ENCODE peak calls at places on chromosome 7, in four cellular contexts. One of them, this sample, is unnamed. For H3K36me3, the result is how much of the 10 kb centered on the place peaks cover.

GRCh38 chr7:140214075-140214684 is 37.4 kb upstream of the KDM7A start:
- DNase-seq in sigmoid colon: no peak
- DNase-seq in brain microvascular endothelial cell: no peak
- DNase-seq in upper lobe of right lung: no peak
- DNase-seq in this sample: peak

GRCh38 chr7:5695037-5695708 is 86.3 kb downstream of the RNF216 start:
- DNase-seq in sigmoid colon: peak
- DNase-seq in brain microvascular endothelial cell: peak
- DNase-seq in upper lobe of right lung: no peak
- DNase-seq in this sample: no peak

GRCh38 chr7:152504367-152504766 is 68.6 kb upstream of the KMT2C start:
- DNase-seq in sigmoid colon: no peak
- DNase-seq in brain microvascular endothelial cell: no peak
- DNase-seq in upper lobe of right lung: no peak
- DNase-seq in this sample: no peak

GRCh38 chr7:31935671-31936070 is 134.5 kb downstream of the PDE1C start:
- DNase-seq in sigmoid colon: no peak
- DNase-seq in brain microvascular endothelial cell: no peak
- DNase-seq in upper lobe of right lung: no peak
- DNase-seq in this sample: no peak

GRCh38 chr7:104017001-104017400 is 27.5 kb upstream of the RELN start:
- DNase-seq in sigmoid colon: no peak
- DNase-seq in brain microvascular endothelial cell: no peak
- DNase-seq in upper lobe of right lung: no peak
- DNase-seq in this sample: no peak

GRCh38 chr7:103632005-103632639 is 186.1 kb upstream of the SLC26A5 start:
- DNase-seq in sigmoid colon: no peak
- DNase-seq in brain microvascular endothelial cell: no peak
- DNase-seq in upper lobe of right lung: no peak
- DNase-seq in this sample: no peak

GRCh38 chr7:132145466-132145865 is 430.8 kb downstream of the PLXNA4 start:
- DNase-seq in sigmoid colon: no peak
- DNase-seq in brain microvascular endothelial cell: peak
- DNase-seq in upper lobe of right lung: no peak
- DNase-seq in this sample: no peak

GRCh38 chr7:4271716-4272015 is 410.4 kb upstream of the FOXK1 start:
- DNase-seq in sigmoid colon: no peak
- DNase-seq in brain microvascular endothelial cell: no peak
- DNase-seq in upper lobe of right lung: no peak
- DNase-seq in this sample: no peak

GRCh38 chr7:21753071-21753470 is 192.6 kb downstream of the CDCA7L start:
- DNase-seq in sigmoid colon: no peak
- DNase-seq in brain microvascular endothelial cell: no peak
- DNase-seq in upper lobe of right lung: no peak
- DNase-seq in this sample: no peak

GRCh38 chr7:22372863-22373262 is 15.9 kb upstream of the RAPGEF5 start:
- DNase-seq in sigmoid colon: no peak
- DNase-seq in brain microvascular endothelial cell: no peak
- DNase-seq in upper lobe of right lung: no peak
- DNase-seq in this sample: no peak

GRCh38 chr7:102125127-102125561 is 161.5 kb upstream of the SH2B2 start:
- DNase-seq in sigmoid colon: peak
- DNase-seq in brain microvascular endothelial cell: peak
- DNase-seq in upper lobe of right lung: peak
- DNase-seq in this sample: peak

GRCh38 chr7:144830024-144830785 is 5.6 kb downstream of the TPK1 start:
- DNase-seq in sigmoid colon: no peak
- DNase-seq in brain microvascular endothelial cell: no peak
- DNase-seq in upper lobe of right lung: no peak
- DNase-seq in this sample: no peak

GRCh38 chr7:114925443-114925842 is 3.5 kb downstream of the MDFIC start:
- DNase-seq in sigmoid colon: no peak
- DNase-seq in brain microvascular endothelial cell: no peak
- DNase-seq in upper lobe of right lung: no peak
- DNase-seq in this sample: no peak

GRCh38 chr7:115099906-115100305 is 178.0 kb downstream of the MDFIC start:
- DNase-seq in sigmoid colon: no peak
- DNase-seq in brain microvascular endothelial cell: peak
- DNase-seq in upper lobe of right lung: no peak
- DNase-seq in this sample: no peak

GRCh38 chr7:14377646-14378266 is 388.3 kb upstream of the ETV1 start:
- DNase-seq in sigmoid colon: no peak
- DNase-seq in brain microvascular endothelial cell: peak
- DNase-seq in upper lobe of right lung: no peak
- DNase-seq in this sample: no peak

GRCh38 chr7:78716876-78717275 is 736.6 kb downstream of the MAGI2 start:
- DNase-seq in sigmoid colon: no peak
- DNase-seq in brain microvascular endothelial cell: no peak
- DNase-seq in upper lobe of right lung: no peak
- DNase-seq in this sample: no peak

GRCh38 chr7:155464183-155464582 is 6.3 kb downstream of the EN2 start:
- DNase-seq in sigmoid colon: no peak
- DNase-seq in brain microvascular endothelial cell: no peak
- DNase-seq in upper lobe of right lung: no peak
- DNase-seq in this sample: no peak

GRCh38 chr7:33674804-33675411 is 230.4 kb upstream of the BMPER start:
- DNase-seq in sigmoid colon: no peak
- DNase-seq in brain microvascular endothelial cell: no peak
- DNase-seq in upper lobe of right lung: no peak
- DNase-seq in this sample: no peak

GRCh38 chr7:68107968-68108367 is 1111.3 kb downstream of the TYW1 start:
- DNase-seq in sigmoid colon: no peak
- DNase-seq in brain microvascular endothelial cell: no peak
- DNase-seq in upper lobe of right lung: no peak
- DNase-seq in this sample: no peak

GRCh38 chr7:148020679-148021078 is 569.9 kb upstream of the C7orf33 start:
- DNase-seq in sigmoid colon: no peak
- DNase-seq in brain microvascular endothelial cell: no peak
- DNase-seq in upper lobe of right lung: no peak
- DNase-seq in this sample: no peak

GRCh38 chr7:155166673-155167370 is 96.7 kb downstream of the HTR5A start:
- DNase-seq in sigmoid colon: peak
- DNase-seq in brain microvascular endothelial cell: peak
- DNase-seq in upper lobe of right lung: no peak
- DNase-seq in this sample: no peak

GRCh38 chr7:120272261-120272895 is 597 bp upstream of the KCND2 start:
- DNase-seq in sigmoid colon: no peak
- DNase-seq in brain microvascular endothelial cell: peak
- DNase-seq in upper lobe of right lung: no peak
- DNase-seq in this sample: no peak

GRCh38 chr7:20991544-20991943 is 204.9 kb upstream of the SP8 start:
- DNase-seq in sigmoid colon: no peak
- DNase-seq in brain microvascular endothelial cell: no peak
- DNase-seq in upper lobe of right lung: no peak
- DNase-seq in this sample: no peak

GRCh38 chr7:29843106-29843505 is 36.8 kb downstream of the WIPF3 start:
- DNase-seq in sigmoid colon: no peak
- DNase-seq in brain microvascular endothelial cell: no peak
- DNase-seq in upper lobe of right lung: no peak
- DNase-seq in this sample: no peak

GRCh38 chr7:140316165-140316661 is 82.1 kb downstream of the SLC37A3 start:
- DNase-seq in sigmoid colon: peak
- DNase-seq in brain microvascular endothelial cell: peak
- DNase-seq in upper lobe of right lung: peak
- DNase-seq in this sample: peak

GRCh38 chr7:105022458-105022857 is 8.5 kb downstream of the KMT2E start:
- DNase-seq in sigmoid colon: no peak
- DNase-seq in brain microvascular endothelial cell: no peak
- DNase-seq in upper lobe of right lung: no peak
- DNase-seq in this sample: no peak

GRCh38 chr7:6160191-6160623 is 112.2 kb downstream of the CYTH3 start:
- DNase-seq in sigmoid colon: peak
- DNase-seq in brain microvascular endothelial cell: peak
- DNase-seq in upper lobe of right lung: peak
- DNase-seq in this sample: peak

GRCh38 chr7:11252705-11253272 is 279.1 kb downstream of the PHF14 start:
- DNase-seq in sigmoid colon: no peak
- DNase-seq in brain microvascular endothelial cell: no peak
- DNase-seq in upper lobe of right lung: no peak
- DNase-seq in this sample: no peak

GRCh38 chr7:1770331-1770730 is 100.3 kb downstream of the ELFN1 start:
- DNase-seq in sigmoid colon: no peak
- DNase-seq in brain microvascular endothelial cell: no peak
- DNase-seq in upper lobe of right lung: no peak
- DNase-seq in this sample: no peak

GRCh38 chr7:152313879-152314604 is 121.8 kb downstream of the KMT2C start:
- DNase-seq in sigmoid colon: no peak
- DNase-seq in brain microvascular endothelial cell: peak
- DNase-seq in upper lobe of right lung: no peak
- DNase-seq in this sample: no peak

DNA sequence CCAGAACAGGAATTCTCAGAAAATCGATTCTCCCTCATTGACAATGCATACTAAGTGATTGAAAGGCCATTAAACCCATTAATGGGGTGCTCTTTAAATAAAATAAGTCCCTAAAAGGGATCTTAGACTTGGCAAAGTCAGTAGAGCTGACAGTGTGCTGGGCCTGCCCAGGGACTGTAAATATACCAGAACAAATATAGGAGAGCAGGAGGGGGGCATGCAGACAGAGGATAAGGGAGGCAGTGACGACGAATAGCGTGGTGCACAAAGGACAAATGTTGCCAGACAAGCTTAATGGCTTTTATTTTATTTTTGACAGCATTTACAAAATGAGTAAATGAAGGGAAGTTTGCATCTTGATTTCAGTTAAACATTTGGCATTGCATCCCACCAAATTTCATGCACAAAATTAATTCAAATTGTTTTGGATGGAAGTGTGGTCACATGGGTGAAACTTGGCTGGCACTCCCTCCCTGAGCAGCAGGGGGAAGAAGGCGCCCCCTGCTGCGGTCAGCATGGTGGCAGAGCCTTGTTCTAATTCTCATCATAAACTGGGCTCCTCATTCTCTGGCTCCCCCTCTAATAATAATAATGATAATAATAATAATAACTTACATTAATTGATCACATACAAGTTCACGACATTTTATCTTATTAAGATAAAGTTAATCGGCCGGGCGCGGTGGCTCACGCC is 215.9 kb downstream of the SNX10 start:
- DNase-seq in sigmoid colon: no peak
- DNase-seq in brain microvascular endothelial cell: no peak
- DNase-seq in upper lobe of right lung: no peak
- DNase-seq in this sample: no peak
- H3K36me3 ChIP-seq in sigmoid colon: under half
- H3K36me3 ChIP-seq in brain microvascular endothelial cell: under half
- H3K36me3 ChIP-seq in upper lobe of right lung: under half
- H3K36me3 ChIP-seq in this sample: under half

DNA sequence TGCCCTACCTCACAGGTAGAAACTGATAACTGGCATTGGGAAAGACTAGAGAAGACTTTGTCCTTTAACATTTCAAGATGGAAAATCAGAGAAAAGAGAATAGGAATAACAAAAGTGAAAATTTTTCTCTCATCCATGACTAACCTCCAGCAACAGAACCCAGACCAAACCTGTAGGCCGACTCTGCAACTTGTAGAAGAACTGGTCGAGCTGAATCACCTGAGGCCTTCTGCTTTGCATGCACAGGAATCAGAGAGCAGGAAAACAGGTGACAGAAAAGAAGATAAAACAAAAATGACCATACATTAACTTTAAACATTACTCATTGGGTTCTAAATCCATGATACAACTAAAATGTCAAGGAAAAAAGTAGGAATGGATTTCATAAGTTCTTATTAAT is 137.1 kb downstream of the SLC25A13 start:
- DNase-seq in sigmoid colon: no peak
- DNase-seq in brain microvascular endothelial cell: no peak
- DNase-seq in upper lobe of right lung: no peak
- DNase-seq in this sample: no peak
- H3K36me3 ChIP-seq in sigmoid colon: under half
- H3K36me3 ChIP-seq in brain microvascular endothelial cell: under half
- H3K36me3 ChIP-seq in upper lobe of right lung: half or more
- H3K36me3 ChIP-seq in this sample: half or more

DNA sequence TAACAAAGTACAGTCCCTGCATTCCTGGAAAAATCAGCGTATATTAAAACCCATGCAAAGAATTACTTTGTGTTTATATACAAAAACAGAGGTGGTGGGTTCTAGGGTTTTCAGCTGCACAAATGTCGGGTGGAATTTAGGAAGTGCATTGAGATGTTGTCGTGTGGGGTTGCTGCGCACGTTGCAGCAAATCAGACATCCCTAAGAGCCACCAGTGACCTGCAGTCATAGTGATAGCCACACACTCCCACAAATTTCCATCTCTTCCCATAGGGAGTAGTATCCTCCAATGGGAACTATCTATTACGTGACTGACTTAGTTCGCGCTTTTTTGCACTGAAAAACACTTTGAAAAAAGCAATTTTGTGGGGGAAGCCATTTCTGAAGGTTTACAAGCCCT is 375.2 kb upstream of the GALNT17 start:
- DNase-seq in sigmoid colon: no peak
- DNase-seq in brain microvascular endothelial cell: no peak
- DNase-seq in upper lobe of right lung: no peak
- DNase-seq in this sample: no peak
- H3K36me3 ChIP-seq in sigmoid colon: under half
- H3K36me3 ChIP-seq in brain microvascular endothelial cell: under half
- H3K36me3 ChIP-seq in upper lobe of right lung: under half
- H3K36me3 ChIP-seq in this sample: under half

GRCh38 chr7:87204933-87205332 is 14.6 kb downstream of the TMEM243 start:
- DNase-seq in sigmoid colon: no peak
- DNase-seq in brain microvascular endothelial cell: no peak
- DNase-seq in upper lobe of right lung: no peak
- DNase-seq in this sample: no peak

GRCh38 chr7:87199241-87199640 is 20.3 kb downstream of the TMEM243 start:
- DNase-seq in sigmoid colon: no peak
- DNase-seq in brain microvascular endothelial cell: no peak
- DNase-seq in upper lobe of right lung: no peak
- DNase-seq in this sample: no peak

GRCh38 chr7:87202705-87203104 is 16.8 kb downstream of the TMEM243 start:
- DNase-seq in sigmoid colon: no peak
- DNase-seq in brain microvascular endothelial cell: no peak
- DNase-seq in upper lobe of right lung: no peak
- DNase-seq in this sample: no peak

GRCh38 chr7:87202208-87202607 is 17.3 kb downstream of the TMEM243 start:
- DNase-seq in sigmoid colon: no peak
- DNase-seq in brain microvascular endothelial cell: no peak
- DNase-seq in upper lobe of right lung: no peak
- DNase-seq in this sample: no peak

DNA sequence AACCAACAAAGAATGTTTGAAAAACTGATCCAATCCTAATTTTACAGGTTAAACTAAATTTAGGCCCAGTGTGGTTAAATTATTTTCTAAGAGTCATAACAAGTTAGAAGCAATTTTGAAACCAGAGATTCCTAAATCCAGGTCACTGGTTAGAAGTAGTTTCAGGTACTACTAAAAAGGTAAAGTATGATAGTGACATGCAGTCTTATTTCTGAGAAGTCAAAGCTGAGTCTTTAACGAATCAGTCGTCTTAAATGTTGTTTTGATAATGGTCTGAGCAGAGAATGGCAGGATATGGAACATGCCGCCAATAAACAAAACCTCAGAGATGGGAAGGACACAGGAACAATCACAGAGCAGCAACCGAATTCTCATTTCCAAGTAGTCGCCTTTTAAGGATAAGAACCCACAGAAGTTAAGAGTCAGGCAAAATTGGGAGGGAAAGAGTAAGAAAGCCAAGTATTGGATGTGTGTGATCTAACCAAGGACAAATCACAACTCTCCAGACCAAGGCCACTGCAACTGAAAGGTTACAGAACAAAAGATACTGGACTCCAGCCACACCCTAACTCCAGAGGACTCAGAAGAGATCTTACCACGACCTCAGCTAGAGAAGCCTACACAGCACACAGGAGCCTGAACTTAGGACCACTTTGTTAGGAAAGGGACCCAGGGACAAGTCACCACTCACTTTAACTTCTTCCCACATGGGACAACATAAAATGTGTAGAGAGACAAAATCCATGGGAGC is 19.7 kb downstream of the TMEM243 start:
- DNase-seq in sigmoid colon: no peak
- DNase-seq in brain microvascular endothelial cell: no peak
- DNase-seq in upper lobe of right lung: no peak
- DNase-seq in this sample: no peak
- H3K36me3 ChIP-seq in sigmoid colon: under half
- H3K36me3 ChIP-seq in brain microvascular endothelial cell: under half
- H3K36me3 ChIP-seq in upper lobe of right lung: under half
- H3K36me3 ChIP-seq in this sample: under half